ENCODE peak calls at places on chromosome 20, in five cellular contexts. Y is fibroblast of pulmonary artery, K is fibroblast of the aortic adventitia, A is ascending aorta, U is psoas muscle. T is an unnamed sample.

GRCh38 chr20:23623666-23624065 is 14.1 kb downstream of the CST3 start:
- DNase-seq in U (no peak), A (no peak), K (no peak), Y (no peak), T (no peak)

GRCh38 chr20:40087496-40087895 is 601.5 kb downstream of the MAFB start:
- DNase-seq in A (no peak), Y (no peak), U (no peak), K (no peak), T (no peak)

GRCh38 chr20:44716309-44717106 is 1.3 kb downstream of the CCN5 start:
- DNase-seq in A (no peak), Y (no peak), K (no peak), U (no peak), T (peak)

GRCh38 chr20:35012227-35013069 is 56.8 kb downstream of the MYH7B start:
- DNase-seq in Y (peak), K (peak), U (peak), A (peak), T (no peak)

GRCh38 chr20:8020314-8021079 is 936 bp upstream of the TMX4 start:
- DNase-seq in Y (no peak), K (no peak), A (no peak), U (no peak), T (peak)

GRCh38 chr20:33482581-33482980 is 7.3 kb upstream of the CBFA2T2 start:
- DNase-seq in K (no peak), A (no peak), U (no peak), Y (no peak), T (no peak)

GRCh38 chr20:57043091-57043490 is 223.3 kb downstream of the BMP7 start:
- DNase-seq in Y (no peak), U (no peak), K (no peak), A (no peak), T (peak)

GRCh38 chr20:46941404-46941803 is 46.8 kb downstream of the EYA2 start:
- DNase-seq in U (no peak), Y (no peak), A (no peak), K (no peak), T (no peak)

GRCh38 chr20:25036331-25036936 is 21.5 kb downstream of the ACSS1 start:
- DNase-seq in A (no peak), U (peak), Y (no peak), K (no peak), T (no peak)

GRCh38 chr20:23153696-23154341 is 67.7 kb upstream of the CD93 start:
- DNase-seq in K (peak), A (no peak), U (no peak), Y (no peak), T (no peak)

GRCh38 chr20:48051810-48052491 is 266.7 kb upstream of the SULF2 start:
- DNase-seq in U (no peak), A (no peak), K (peak), Y (peak), T (peak)

GRCh38 chr20:47280668-47281067 is 75.8 kb downstream of the ZMYND8 start:
- DNase-seq in Y (no peak), U (no peak), K (no peak), A (peak), T (no peak)

GRCh38 chr20:33569290-33570094 is 79.6 kb downstream of the CBFA2T2 start:
- DNase-seq in Y (no peak), U (no peak), A (no peak), K (no peak), T (no peak)

GRCh38 chr20:24872291-24873014 is 76.6 kb upstream of the CST7 start:
- DNase-seq in K (no peak), U (no peak), A (no peak), Y (no peak), T (no peak)

GRCh38 chr20:31542201-31542842 is 28.1 kb downstream of the HM13 start:
- DNase-seq in U (no peak), K (no peak), A (no peak), Y (no peak), T (peak)

GRCh38 chr20:3235661-3236324 is 3.2 kb downstream of the SLC4A11 start:
- DNase-seq in K (peak), Y (peak), U (no peak), A (no peak), T (no peak)

GRCh38 chr20:12925214-12925755 is 83.5 kb upstream of the SPTLC3 start:
- DNase-seq in A (no peak), K (peak), U (no peak), Y (peak), T (peak)

GRCh38 chr20:3621111-3621510 is 42.1 kb downstream of the GFRA4 start:
- DNase-seq in U (no peak), Y (no peak), K (no peak), A (no peak), T (no peak)

GRCh38 chr20:9427430-9427829 is 87.0 kb upstream of the LAMP5 start:
- DNase-seq in K (no peak), U (no peak), Y (no peak), A (no peak), T (no peak)

GRCh38 chr20:24771651-24772061 is 177.4 kb upstream of the CST7 start:
- DNase-seq in U (no peak), A (peak), Y (no peak), K (no peak), T (no peak)

GRCh38 chr20:25052255-25053206 is 5.4 kb downstream of the ACSS1 start:
- DNase-seq in K (peak), A (peak), U (no peak), Y (peak), T (peak)

GRCh38 chr20:4151991-4152695 is 136.8 kb upstream of the RNF24 start:
- DNase-seq in U (no peak), K (peak), A (no peak), Y (no peak), T (peak)

GRCh38 chr20:13158339-13158738 is 62.7 kb upstream of the ISM1 start:
- DNase-seq in Y (no peak), A (no peak), U (no peak), K (peak), T (no peak)

GRCh38 chr20:59403261-59403961 is 103.0 kb downstream of the EDN3 start:
- DNase-seq in A (no peak), Y (peak), U (peak), K (no peak), T (no peak)

GRCh38 chr20:59405226-59405815 is 104.9 kb downstream of the EDN3 start:
- DNase-seq in U (no peak), K (no peak), A (no peak), Y (no peak), T (no peak)

GRCh38 chr20:59402697-59403096 is 102.3 kb downstream of the EDN3 start:
- DNase-seq in U (no peak), Y (no peak), A (no peak), K (no peak), T (no peak)

GRCh38 chr20:59404749-59405148 is 104.3 kb downstream of the EDN3 start:
- DNase-seq in U (no peak), Y (no peak), A (no peak), K (no peak), T (no peak)

DNA sequence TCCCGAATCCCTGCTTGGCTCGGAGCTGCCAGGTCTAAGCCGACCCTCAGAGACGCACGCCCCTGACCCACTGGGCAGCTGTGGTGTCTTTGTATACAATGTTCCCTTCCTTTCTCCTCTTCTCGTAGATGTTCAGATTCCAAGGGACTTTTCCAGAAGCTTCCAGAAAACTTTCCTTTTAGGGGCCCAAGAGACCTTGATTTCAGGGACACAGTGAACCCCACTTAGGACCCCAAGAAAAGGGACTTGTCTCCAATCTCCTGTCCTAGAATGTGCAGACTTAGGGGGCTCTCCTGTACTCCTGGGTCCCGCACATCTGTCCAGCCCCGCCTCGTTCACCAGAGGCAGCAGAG is 103.5 kb downstream of the EDN3 start:
- DNase-seq in A (no peak), Y (no peak), K (no peak), U (no peak), T (no peak)
- H3K4me3 ChIP-seq in A (peak), Y (no peak), K (no peak), U (peak), T (no peak)

DNA sequence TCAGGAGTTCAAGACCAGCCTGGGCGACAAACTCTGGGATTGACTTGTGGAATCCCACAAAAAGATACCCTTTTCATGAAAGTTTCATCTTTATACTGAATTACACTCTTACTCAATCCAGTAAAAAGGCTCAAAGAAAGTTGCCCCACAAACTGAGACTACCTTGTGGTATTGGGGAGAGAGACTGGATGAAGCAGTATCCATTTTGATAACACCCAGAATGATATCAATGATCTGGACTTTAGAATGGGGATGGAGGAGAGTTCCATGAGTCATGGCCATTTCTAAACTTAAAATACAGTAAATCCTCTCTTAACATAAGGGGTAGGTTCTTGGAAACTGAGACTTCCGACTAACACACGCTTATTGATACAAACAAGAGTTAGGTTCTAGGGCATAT is 4.7 kb downstream of the STAU1 start:
- DNase-seq in A (peak), Y (no peak), U (no peak), K (no peak), T (no peak)
- TF ChIP-seq CTCF in A (no peak), Y (no peak), U (no peak), K (no peak), T (no peak)

GRCh38 chr20:63472159-63472811 is at the start of gene KCNQ2:
- DNase-seq in Y (no peak), A (no peak), U (no peak), K (no peak), T (no peak)
- H3K4me3 ChIP-seq in Y (no peak), A (no peak), U (no peak), K (no peak), T (no peak)

DNA sequence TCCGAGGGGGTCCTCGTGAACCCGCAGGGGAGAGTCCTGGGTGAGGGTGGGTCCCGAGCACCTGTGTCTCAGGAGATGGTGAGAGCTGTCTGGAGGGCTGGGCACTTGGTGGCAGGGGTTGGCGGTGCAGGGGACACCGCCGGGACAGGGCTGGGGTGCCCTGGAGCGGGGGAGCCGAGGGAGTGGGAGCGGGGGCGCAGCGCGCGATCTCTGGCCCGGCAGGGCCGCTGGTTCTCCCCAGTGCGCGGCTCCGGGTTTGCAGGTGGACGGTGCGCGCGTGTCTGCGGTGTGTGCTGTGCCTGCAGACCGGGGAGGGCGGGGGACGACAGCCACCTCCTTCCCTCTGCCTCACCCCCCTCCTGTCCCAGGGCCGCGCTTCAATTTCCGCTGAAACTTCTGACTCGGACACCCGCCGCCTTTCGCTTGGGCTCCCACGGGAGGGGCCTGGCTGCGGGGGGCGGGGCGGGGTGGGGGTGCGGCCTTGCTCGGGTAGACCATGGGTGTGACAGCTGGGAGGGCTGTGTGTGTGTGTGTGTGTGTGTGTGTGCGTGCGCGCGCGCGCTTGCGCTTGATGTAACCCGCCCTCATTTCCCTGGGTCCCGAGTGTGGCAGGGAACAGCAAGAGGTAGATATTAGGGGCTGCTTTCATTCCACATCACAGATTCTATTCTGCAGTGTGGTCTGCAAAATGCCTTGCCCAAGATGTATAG is 1.2 kb downstream of the TRIB3 start:
- DNase-seq in Y (peak), A (peak), K (peak), U (peak), T (peak)
- TF ChIP-seq CTCF in Y (no peak), A (no peak), K (no peak), U (no peak), T (no peak)

GRCh38 chr20:10670521-10671220 is 3.1 kb downstream of the JAG1 start:
- DNase-seq in Y (no peak), A (no peak), K (peak), U (no peak), T (no peak)
- H3K4me3 ChIP-seq in Y (peak), A (peak), K (peak), U (peak), T (peak)